ENCODE peak calls at places on chromosome 5, in ten cellular contexts. F is stimulated activated CD8-positive, alpha-beta memory T cell treated with anti-CD3 and anti-CD28 coated beads, Interleukin-15, amount 100 ng/mL, for 1 hour; Z is islet precursor cell; O is kidney tubule cell; J is HEK293T; I is HuH-7; N is kidney glomerular epithelial cell; L is esophagus squamous epithelium; Q is IMR-90; E is colonic mucosa. C is an unnamed sample.

GRCh38 chr5:166581827-166582226 is 1709.6 kb upstream of the WWC1 start:
- DNase-seq in Q (no peak), I (no peak), O (peak), Z (no peak), J (no peak), L (no peak), F (no peak), E (no peak), N (no peak), C (no peak)

GRCh38 chr5:65209341-65209740 is 272.4 kb downstream of the ADAMTS6 start:
- DNase-seq in L (no peak), F (no peak), J (no peak), Q (peak), I (no peak), Z (no peak), E (no peak), N (peak), O (peak), C (no peak)

GRCh38 chr5:176891331-176891958 is 7.7 kb downstream of the HK3 start:
- DNase-seq in I (no peak), O (no peak), Q (no peak), J (no peak), N (no peak), E (no peak), F (no peak), Z (peak), L (no peak), C (no peak)

GRCh38 chr5:177403826-177404640 is 3.6 kb upstream of the PFN3 start:
- DNase-seq in J (peak), I (no peak), F (peak), N (peak), Q (peak), Z (peak), O (peak), E (peak), L (no peak), C (no peak)

GRCh38 chr5:33330416-33330815 is 110.3 kb upstream of the TARS1 start:
- DNase-seq in Z (no peak), Q (no peak), L (no peak), F (no peak), E (no peak), N (no peak), I (no peak), J (no peak), O (no peak), C (no peak)

GRCh38 chr5:9265391-9266287 is 280.2 kb downstream of the SEMA5A start:
- DNase-seq in N (peak), I (no peak), J (no peak), L (no peak), Z (peak), F (no peak), Q (peak), O (peak), E (no peak), C (no peak)

GRCh38 chr5:9423611-9424010 is 122.3 kb downstream of the SEMA5A start:
- DNase-seq in J (no peak), E (no peak), O (peak), L (no peak), Q (peak), I (no peak), N (peak), F (no peak), Z (no peak), C (no peak)

GRCh38 chr5:54548565-54548964 is 31.0 kb downstream of the SNX18 start:
- DNase-seq in Z (no peak), E (no peak), N (no peak), I (no peak), J (no peak), O (no peak), F (no peak), Q (no peak), L (no peak), C (no peak)

GRCh38 chr5:158807947-158808346 is 291.8 kb downstream of the EBF1 start:
- DNase-seq in L (no peak), Z (no peak), Q (no peak), I (no peak), F (no peak), E (no peak), O (no peak), J (no peak), N (no peak), C (no peak)

GRCh38 chr5:143206194-143207053 is 197.1 kb downstream of the NR3C1 start:
- DNase-seq in N (no peak), F (no peak), I (no peak), J (no peak), O (no peak), E (no peak), Q (no peak), L (no peak), Z (no peak), C (no peak)

GRCh38 chr5:72434056-72434780 is 73.0 kb downstream of the ZNF366 start:
- DNase-seq in I (no peak), Z (no peak), J (no peak), E (no peak), O (no peak), L (no peak), F (no peak), N (no peak), Q (no peak), C (no peak)

GRCh38 chr5:43192558-43193170 is 639 bp downstream of the NIM1K start:
- DNase-seq in F (no peak), Q (peak), Z (peak), L (no peak), O (peak), N (no peak), E (no peak), J (peak), I (no peak), C (no peak)

GRCh38 chr5:178404987-178405386 is 172.4 kb upstream of the PHYKPL start:
- DNase-seq in Q (no peak), Z (peak), J (no peak), N (no peak), E (no peak), I (no peak), L (no peak), F (no peak), O (no peak), C (no peak)

GRCh38 chr5:176616520-176616919 is 6.6 kb upstream of the GPRIN1 start:
- DNase-seq in O (no peak), F (no peak), I (no peak), Z (no peak), J (no peak), L (no peak), Q (no peak), E (no peak), N (no peak), C (no peak)

GRCh38 chr5:948472-949274 is 56.0 kb downstream of the TRIP13 start:
- DNase-seq in L (no peak), N (no peak), F (no peak), E (no peak), O (no peak), Z (no peak), Q (no peak), J (no peak), I (no peak), C (no peak)

GRCh38 chr5:158162479-158162878 is 303.5 kb upstream of the CLINT1 start:
- DNase-seq in J (no peak), Z (no peak), F (no peak), I (no peak), L (no peak), O (no peak), N (no peak), E (no peak), Q (no peak), C (no peak)

GRCh38 chr5:138506370-138507113 is 36.5 kb downstream of the ETF1 start:
- DNase-seq in L (no peak), N (no peak), Z (no peak), E (no peak), O (no peak), Q (no peak), I (no peak), F (no peak), J (no peak), C (no peak)

GRCh38 chr5:100772011-100772410 is 131.1 kb downstream of the ST8SIA4 start:
- DNase-seq in F (no peak), Q (no peak), O (no peak), Z (no peak), J (no peak), I (no peak), N (no peak), L (no peak), E (no peak), C (no peak)

GRCh38 chr5:13359326-13359725 is 585.2 kb downstream of the DNAH5 start:
- DNase-seq in O (peak), Q (peak), N (peak), F (no peak), Z (no peak), I (no peak), E (no peak), L (no peak), J (no peak), C (no peak)

GRCh38 chr5:27491746-27492439 is 453.5 kb upstream of the CDH9 start:
- DNase-seq in L (no peak), Z (no peak), O (no peak), Q (no peak), J (no peak), E (no peak), I (no peak), N (no peak), F (no peak), C (no peak)

GRCh38 chr5:15615859-15616258 is 115.9 kb downstream of the FBXL7 start:
- DNase-seq in J (no peak), Q (peak), Z (no peak), F (no peak), O (no peak), I (no peak), E (no peak), N (no peak), L (no peak), C (no peak)

GRCh38 chr5:85648495-85648894 is 969.2 kb upstream of the COX7C start:
- DNase-seq in E (no peak), Q (no peak), J (no peak), F (no peak), I (no peak), O (no peak), Z (no peak), L (no peak), N (no peak), C (no peak)

GRCh38 chr5:68656936-68657857 is 436.6 kb upstream of the SLC30A5 start:
- DNase-seq in Q (no peak), J (no peak), L (no peak), N (no peak), I (no peak), O (peak), F (no peak), E (no peak), Z (peak), C (no peak)

GRCh38 chr5:139251281-139251687 is 42.3 kb upstream of the MATR3 start:
- DNase-seq in I (no peak), Z (no peak), O (no peak), L (no peak), J (no peak), E (peak), N (no peak), Q (no peak), F (no peak), C (no peak)

GRCh38 chr5:139975306-139975705 is 67.8 kb downstream of the NRG2 start:
- DNase-seq in Q (no peak), L (no peak), F (no peak), O (no peak), N (no peak), Z (peak), J (no peak), I (no peak), E (no peak), C (no peak)

GRCh38 chr5:133372306-133373008 is 239.9 kb downstream of the FSTL4 start:
- DNase-seq in N (no peak), Z (peak), O (no peak), L (no peak), I (no peak), E (no peak), F (no peak), J (no peak), Q (no peak), C (no peak)

GRCh38 chr5:175789670-175790069 is 81.7 kb upstream of the CPLX2 start:
- DNase-seq in I (no peak), F (no peak), E (no peak), Z (no peak), L (no peak), O (no peak), N (no peak), J (no peak), Q (no peak), C (no peak)

C was measured in cortex of kidney.